ENCODE peak calls at places on chromosomes 2 and 18, in four cellular contexts. X is K562, V is GM12878, W is HepG2. M is an unnamed sample.

GRCh38 chr2:119937680-119938079 is 75.2 kb upstream of the EPB41L5 start:
- DNase-seq in X (no peak), V (no peak), W (no peak), M (no peak)

GRCh38 chr2:150424361-150424760 is 63.1 kb downstream of the RND3 start:
- DNase-seq in X (no peak), V (no peak), W (no peak), M (no peak)

GRCh38 chr2:120237491-120237902 is 14.3 kb upstream of the TMEM185B start:
- DNase-seq in X (peak), V (no peak), W (no peak), M (no peak)

GRCh38 chr2:20439193-20439475 is 7.7 kb upstream of the RHOB start:
- DNase-seq in X (no peak), V (no peak), W (peak), M (no peak)

GRCh38 chr2:70706026-70706795 is 61.8 kb downstream of the ADD2 start:
- DNase-seq in X (no peak), V (no peak), W (no peak), M (no peak)

GRCh38 chr2:207372483-207372882 is 157.3 kb upstream of the CREB1 start:
- DNase-seq in X (no peak), V (no peak), W (no peak), M (no peak)

GRCh38 chr2:111072220-111072871 is 48.4 kb upstream of the BCL2L11 start:
- DNase-seq in X (no peak), V (no peak), W (no peak), M (no peak)

GRCh38 chr18:76565238-76566173 is 70.5 kb upstream of the ZNF516 start:
- DNase-seq in X (peak), V (no peak), W (peak), M (peak)

GRCh38 chr2:62119313-62119969 is 76.5 kb upstream of the B3GNT2 start:
- DNase-seq in X (no peak), V (no peak), W (no peak), M (no peak)

GRCh38 chr18:66168834-66169233 is 418.0 kb downstream of the CDH7 start:
- DNase-seq in X (no peak), V (no peak), W (no peak), M (no peak)
- TF ChIP-seq ETV6 in X (no peak), V (no peak), W (no peak), M (no peak)

DNA sequence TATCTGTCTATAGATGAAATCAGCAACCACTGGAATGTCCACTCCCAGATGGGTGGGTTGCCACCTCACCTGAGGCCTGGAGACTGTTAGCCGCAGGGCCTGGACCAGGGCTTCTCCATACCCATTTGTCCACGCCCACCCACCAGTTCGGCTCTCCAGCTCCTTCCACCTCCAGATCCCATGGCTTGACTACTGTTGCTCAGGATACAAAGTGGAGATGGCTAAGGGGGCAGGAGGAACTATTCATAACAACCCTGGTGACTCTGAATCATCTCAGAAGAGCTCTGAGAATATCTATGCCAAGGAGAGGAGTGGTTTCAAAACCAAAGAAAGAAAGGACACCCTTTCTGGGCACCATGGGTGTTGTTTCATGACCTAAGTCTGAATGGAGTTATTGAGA is 145.8 kb downstream of the LAMA3 start:
- DNase-seq in X (no peak), V (no peak), W (no peak), M (no peak)
- TF ChIP-seq ETV6 in X (no peak), V (no peak), W (no peak), M (no peak)

DNA sequence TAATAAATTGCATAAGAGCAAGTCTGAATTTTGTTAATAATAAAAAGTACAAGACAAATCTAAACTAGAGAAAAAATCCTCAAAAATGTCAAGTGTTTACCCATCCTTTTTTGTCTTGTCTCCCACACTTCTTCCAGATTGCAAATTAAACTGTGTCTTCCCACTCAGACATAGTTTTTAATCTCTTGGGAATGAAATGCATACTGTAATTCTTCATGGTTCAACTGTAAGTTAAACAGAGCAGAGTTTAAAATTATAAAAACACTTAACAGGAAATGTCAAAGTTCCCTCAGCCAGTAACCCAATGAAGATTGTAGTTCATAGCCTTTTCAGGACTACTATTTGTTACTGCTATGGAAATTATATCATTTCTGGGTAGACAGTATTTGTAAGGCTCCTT is 171.8 kb downstream of the UBE2E3 start:
- DNase-seq in X (no peak), V (no peak), W (no peak), M (no peak)
- TF ChIP-seq ETV6 in X (no peak), V (no peak), W (no peak), M (no peak)

DNA sequence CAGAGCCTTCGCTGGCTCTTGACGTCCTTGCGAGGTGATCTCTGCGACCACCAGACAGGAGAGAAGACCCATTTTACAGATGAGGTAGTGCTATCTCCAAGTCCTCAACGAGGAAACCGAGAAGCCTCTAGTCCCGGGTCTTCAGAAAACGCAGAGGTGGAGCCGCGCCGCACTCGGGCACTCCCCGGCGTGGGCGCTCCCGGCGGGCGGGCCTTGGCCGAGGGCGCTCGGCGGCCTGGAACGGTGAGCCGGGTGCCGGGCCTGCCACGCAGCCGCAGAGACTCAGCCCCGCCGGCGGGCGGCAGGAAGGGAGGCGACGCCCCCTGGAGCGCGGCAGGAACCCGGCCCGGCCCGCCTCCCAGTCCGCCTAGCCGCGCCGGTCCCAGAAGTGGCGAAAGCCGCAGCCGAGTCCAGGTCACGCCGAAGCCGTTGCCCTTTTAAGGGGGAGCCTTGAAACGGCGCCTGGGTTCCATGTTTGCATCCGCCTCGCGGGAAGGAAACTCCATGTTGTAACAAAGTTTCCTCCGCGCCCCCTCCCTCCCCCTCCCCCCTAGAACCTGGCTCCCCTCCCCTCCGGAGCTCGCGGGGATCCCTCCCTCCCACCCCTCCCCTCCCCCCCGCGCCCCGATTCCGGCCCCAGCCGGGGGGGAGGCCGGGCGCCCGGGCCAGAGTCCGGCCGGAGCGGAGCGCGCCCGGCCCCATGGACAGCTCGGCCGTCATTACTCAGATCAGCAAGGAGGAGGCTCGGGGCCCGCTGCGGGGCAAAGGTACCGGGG is at the start of gene CTDSP1:
- DNase-seq in X (peak), V (peak), W (peak), M (peak)
- TF ChIP-seq ETV6 in X (no peak), V (peak), W (peak), M (peak)

DNA sequence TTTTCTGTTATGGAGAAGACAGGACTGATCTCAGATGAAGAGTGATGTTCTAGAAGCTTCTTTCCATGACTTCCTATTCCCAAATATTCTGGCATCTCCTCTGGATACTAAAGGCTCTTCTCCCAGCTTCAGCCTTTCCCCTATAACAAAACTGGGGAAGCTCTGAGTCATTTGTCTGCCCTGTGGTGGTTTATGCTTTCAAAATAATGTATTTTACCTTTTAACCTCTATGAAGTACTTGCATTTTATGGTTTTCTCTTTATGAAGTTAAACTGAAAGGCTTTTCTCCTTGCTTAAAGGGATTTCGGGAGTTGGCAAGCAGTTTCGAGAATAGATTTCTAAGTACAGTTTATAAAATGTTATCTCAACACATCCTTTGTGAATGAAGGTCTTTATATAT is 104.4 kb downstream of the TANC1 start:
- DNase-seq in X (no peak), V (no peak), W (no peak), M (no peak)
- TF ChIP-seq ETV6 in X (no peak), V (no peak), W (no peak), M (no peak)

DNA sequence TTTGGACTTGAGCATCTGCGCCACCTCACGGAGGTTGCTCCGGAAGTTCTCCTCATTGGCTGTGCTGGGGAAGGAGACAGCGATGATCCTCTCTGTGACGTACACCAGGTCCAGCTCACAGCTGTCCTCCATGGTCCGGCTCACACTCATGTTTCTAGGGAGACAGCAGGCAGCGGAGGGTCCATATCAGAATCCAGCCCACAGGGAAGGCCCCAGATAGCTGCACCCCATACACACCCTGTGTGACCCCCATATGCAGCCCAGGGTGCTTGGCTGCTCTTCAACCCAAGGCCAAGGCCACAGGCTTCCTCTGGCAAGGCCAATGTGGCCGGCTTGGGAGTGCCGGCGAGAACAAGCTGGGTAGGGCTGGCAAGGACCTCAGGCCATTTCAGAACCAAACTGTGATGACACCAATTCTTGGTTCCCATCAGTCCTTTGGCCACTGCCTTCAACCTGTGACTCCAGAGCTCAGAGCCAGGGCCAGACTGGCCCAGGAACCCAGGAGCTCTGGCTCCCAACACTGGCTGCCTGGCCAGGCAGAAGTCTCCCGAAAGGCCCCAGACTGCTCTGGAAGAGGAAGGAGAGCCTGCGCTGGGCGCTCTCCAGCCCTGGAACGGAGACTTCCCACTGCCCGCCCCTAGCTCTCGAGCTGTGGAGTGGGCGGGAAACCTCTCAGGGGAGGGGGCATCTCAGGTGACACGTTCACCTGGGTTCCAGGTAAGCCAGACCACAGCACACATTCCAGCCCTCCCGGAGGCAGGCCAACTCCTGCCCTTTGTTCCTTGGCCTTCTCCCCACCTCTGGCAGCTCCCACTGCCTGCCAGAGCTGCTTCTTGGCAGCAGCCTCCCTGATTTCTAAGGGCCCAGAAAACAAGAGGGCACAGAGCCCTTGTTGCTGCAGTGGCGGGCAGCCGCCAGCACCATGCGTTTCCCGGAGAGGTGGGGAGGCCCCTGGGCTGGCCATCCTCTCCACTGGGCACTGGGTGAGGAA is 104.7 kb downstream of the TNS1 start:
- DNase-seq in X (no peak), V (no peak), W (no peak), M (no peak)
- TF ChIP-seq ETV6 in X (no peak), V (no peak), W (no peak), M (no peak)

GRCh38 chr2:38194751-38195150 is 118.8 kb upstream of the CYP1B1 start:
- DNase-seq in X (no peak), V (no peak), W (no peak), M (no peak)

GRCh38 chr2:38190542-38191218 is 114.7 kb upstream of the CYP1B1 start:
- DNase-seq in X (no peak), V (no peak), W (no peak), M (no peak)

GRCh38 chr2:38191516-38191915 is 115.6 kb upstream of the CYP1B1 start:
- DNase-seq in X (no peak), V (no peak), W (no peak), M (no peak)

GRCh38 chr2:38192046-38192445 is 116.1 kb upstream of the CYP1B1 start:
- DNase-seq in X (no peak), V (no peak), W (no peak), M (no peak)

GRCh38 chr2:38192976-38193375 is 117.0 kb upstream of the CYP1B1 start:
- DNase-seq in X (no peak), V (no peak), W (no peak), M (no peak)
- TF ChIP-seq ETV6 in X (no peak), V (no peak), W (no peak), M (no peak)

DNA sequence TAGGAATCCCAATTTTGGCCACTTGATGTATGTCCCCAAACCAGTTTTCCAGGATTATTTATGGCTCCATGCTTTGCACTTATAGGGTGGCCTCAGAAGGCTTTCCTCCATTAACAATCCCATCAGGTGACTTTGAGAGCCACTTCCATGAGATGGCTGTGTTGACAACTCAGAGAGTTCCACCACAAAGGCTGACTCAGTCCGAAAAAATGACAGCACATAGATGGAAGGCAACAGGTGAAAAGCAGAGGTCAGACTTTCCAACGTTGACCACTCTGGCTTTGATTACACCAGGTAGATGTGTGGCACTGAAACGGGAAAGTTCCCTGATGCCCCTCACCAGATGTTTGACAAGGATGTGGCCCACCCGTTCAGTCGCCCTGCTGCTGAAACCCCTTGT is 431.4 kb upstream of the TNP1 start:
- DNase-seq in X (no peak), V (no peak), W (no peak), M (no peak)
- TF ChIP-seq ETV6 in X (no peak), V (no peak), W (no peak), M (no peak)

DNA sequence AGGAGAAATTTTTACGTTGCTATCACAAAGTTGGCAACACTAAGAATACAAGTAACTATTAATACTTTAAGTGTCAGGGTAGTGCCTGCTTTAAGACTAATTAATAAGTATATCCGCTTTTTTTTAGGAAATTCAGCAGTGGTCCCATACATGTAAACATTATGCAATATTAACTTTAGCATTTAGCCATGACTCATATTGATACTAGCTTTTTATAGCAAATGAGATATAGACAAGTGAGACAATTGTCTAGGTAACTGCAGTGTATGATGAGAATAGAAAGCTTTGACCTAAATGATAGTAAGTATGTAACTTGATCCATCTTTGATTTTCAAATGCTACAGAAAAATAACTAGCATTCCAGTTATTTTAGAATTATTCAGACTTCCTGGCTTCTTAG is 27.4 kb upstream of the VRK2 start:
- DNase-seq in X (no peak), V (no peak), W (no peak), M (no peak)
- TF ChIP-seq ETV6 in X (no peak), V (no peak), W (no peak), M (no peak)

DNA sequence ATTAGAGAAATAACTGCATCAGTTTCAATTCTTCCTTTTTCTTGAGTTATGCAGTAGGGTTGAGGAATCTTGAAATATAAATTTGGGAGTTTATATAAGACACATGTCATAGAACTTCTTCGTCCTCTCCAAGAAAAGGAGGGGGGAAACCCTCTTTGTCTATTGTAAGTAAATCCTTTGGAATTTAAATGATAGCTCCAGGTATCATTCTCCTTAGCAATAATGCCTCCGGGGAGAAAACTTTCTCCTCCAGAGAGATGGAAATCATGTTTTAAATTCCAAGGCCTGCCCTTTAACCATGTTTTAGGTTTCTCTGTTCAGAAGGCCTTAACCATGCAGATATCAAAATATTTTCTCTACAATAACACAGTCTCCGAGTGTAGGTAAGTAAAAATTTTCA is 899.7 kb upstream of the GCFC2 start:
- DNase-seq in X (no peak), V (no peak), W (no peak), M (no peak)
- TF ChIP-seq ETV6 in X (no peak), V (no peak), W (no peak), M (no peak)

M was measured in WTC11.